ENCODE peak calls at places on chromosome 10, in seven cellular contexts. S is prostate gland, E is left ventricle myocardium inferior, M is lower lobe of right lung, Z is fibroblast of pulmonary artery, V is brain microvascular endothelial cell, I is psoas muscle. R is an unnamed sample.
A peak's percentile ranks its signal among the peaks of the same experiment; 100 is the strongest.

GRCh38 chr10:12717981-12718707 is 283.4 kb downstream of the CCDC3 start:
- DNase-seq in S (no peak), E (no peak), M (no peak), Z (no peak), V (no peak), I (no peak), R (no peak)

GRCh38 chr10:81021428-81022129 is 483.9 kb downstream of the SH2D4B start:
- DNase-seq in S (no peak), E (no peak), M (no peak), Z (no peak), V (no peak), I (no peak), R (no peak)

GRCh38 chr10:11679946-11680345 is 62.2 kb upstream of the ECHDC3 start:
- DNase-seq in S (no peak), E (no peak), M (no peak), Z (no peak), V (no peak), I (no peak), R (no peak)

GRCh38 chr10:122056431-122057094 is 67.6 kb downstream of the TACC2 start:
- DNase-seq in S (peak; percentile 42), E (no peak), M (no peak), Z (no peak), V (no peak), I (no peak), R (no peak)

GRCh38 chr10:119281581-119282071 is 74.3 kb downstream of the GRK5 start:
- DNase-seq in S (peak; percentile 48), E (peak; percentile 89), M (no peak), Z (peak; percentile 28), V (no peak), I (peak; percentile 91), R (no peak)

GRCh38 chr10:94407668-94408067 is 5.3 kb downstream of the TBC1D12 start:
- DNase-seq in S (no peak), E (no peak), M (no peak), Z (no peak), V (no peak), I (no peak), R (no peak)

GRCh38 chr10:126476256-126476655 is 88.0 kb upstream of the ADAM12 start:
- DNase-seq in S (no peak), E (no peak), M (no peak), Z (no peak), V (peak; percentile 34), I (no peak), R (peak; percentile 36)

GRCh38 chr10:12978885-12979284 is 22.6 kb downstream of the CCDC3 start:
- DNase-seq in S (no peak), E (no peak), M (no peak), Z (no peak), V (no peak), I (no peak), R (no peak)

GRCh38 chr10:97713351-97713827 is at the start of gene MARVELD1:
- DNase-seq in S (peak; percentile 58), E (peak; percentile 82), M (peak; percentile 72), Z (peak; percentile 85), V (peak; percentile 40), I (peak; percentile 81), R (peak; percentile 63)

GRCh38 chr10:69055241-69055640 is 32.7 kb upstream of the SRGN start:
- DNase-seq in S (no peak), E (no peak), M (no peak), Z (no peak), V (no peak), I (no peak), R (no peak)

GRCh38 chr10:2942937-2943336 is 124.4 kb upstream of the PFKP start:
- DNase-seq in S (no peak), E (no peak), M (no peak), Z (no peak), V (no peak), I (no peak), R (no peak)

GRCh38 chr10:17006631-17007161 is 122.9 kb downstream of the CUBN start:
- DNase-seq in S (peak; percentile 16), E (no peak), M (peak; percentile 50), Z (peak; percentile 69), V (no peak), I (no peak), R (no peak)

GRCh38 chr10:66637273-66638036 is 288.4 kb upstream of the LRRTM3 start:
- DNase-seq in S (no peak), E (no peak), M (no peak), Z (peak; percentile 0), V (no peak), I (peak; percentile 50), R (no peak)
- H3K4me3 ChIP-seq in S (no peak overlapping the region), E (no peak overlapping the region), M (no peak overlapping the region), Z (no peak overlapping the region), V (no peak overlapping the region), I (no peak overlapping the region), R (no peak overlapping the region)

GRCh38 chr10:114881462-114881861 is 56.5 kb upstream of the TRUB1 start:
- DNase-seq in S (no peak), E (no peak), M (no peak), Z (no peak), V (no peak), I (no peak), R (no peak)

GRCh38 chr10:114877301-114877644 is 55.7 kb downstream of the FHIP2A start:
- DNase-seq in S (no peak), E (no peak), M (no peak), Z (no peak), V (no peak), I (no peak), R (no peak)

GRCh38 chr10:114879541-114880158 is 58.1 kb downstream of the FHIP2A start:
- DNase-seq in S (no peak), E (no peak), M (no peak), Z (peak; percentile 50), V (no peak), I (no peak), R (no peak)

GRCh38 chr10:114876602-114877300 is 55.2 kb downstream of the FHIP2A start:
- DNase-seq in S (peak; percentile 29), E (peak; percentile 48), M (peak; percentile 62), Z (peak; percentile 90), V (peak; percentile 72), I (peak; percentile 72), R (no peak)

GRCh38 chr10:114879093-114879492 is 57.5 kb downstream of the FHIP2A start:
- DNase-seq in S (no peak), E (no peak), M (no peak), Z (peak; percentile 45), V (no peak), I (no peak), R (no peak)
- H3K4me3 ChIP-seq in S (no peak overlapping the region), E (no peak overlapping the region), M (no peak overlapping the region), Z (no peak overlapping the region), V (no peak overlapping the region), I (no peak overlapping the region), R (no peak overlapping the region)

DNA sequence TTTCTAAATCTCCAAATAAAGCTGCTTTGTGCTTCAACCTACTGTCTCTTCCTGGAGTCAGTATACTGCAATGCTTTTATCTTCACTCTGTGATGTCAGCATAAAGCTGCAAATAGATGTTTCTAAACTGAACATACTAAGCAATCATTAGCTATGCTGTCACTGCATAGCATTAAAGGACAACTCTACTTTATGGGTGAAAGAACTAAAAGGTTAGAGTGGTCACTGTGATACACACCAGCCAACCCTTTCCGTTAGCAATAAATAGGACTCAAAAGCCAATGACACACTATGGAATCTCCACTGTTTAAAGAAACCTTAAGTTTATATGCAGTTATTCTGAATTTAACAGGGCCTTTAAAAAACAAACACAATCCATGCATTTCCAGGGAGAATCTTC is 1.8 kb downstream of the CCDC186 start:
- DNase-seq in S (no peak), E (no peak), M (no peak), Z (peak; percentile 43), V (no peak), I (no peak), R (no peak)
- H3K4me3 ChIP-seq in S (peak overlapping the region; percentile 99), E (peak overlapping the region; percentile 86), M (peak overlapping the region; percentile 71), Z (peak overlapping the region; percentile 99), V (peak overlapping the region; percentile 99), I (peak overlapping the region; percentile 88), R (peak overlapping the region; percentile 99)

GRCh38 chr10:25061711-25062455 is 45.5 kb downstream of the THNSL1 start:
- DNase-seq in S (no peak), E (no peak), M (no peak), Z (no peak), V (no peak), I (no peak), R (no peak)
- H3K4me3 ChIP-seq in S (no peak overlapping the region), E (peak overlapping the region; percentile 19), M (peak overlapping the region; percentile 23), Z (peak overlapping the region; percentile 22), V (peak overlapping the region; percentile 12), I (no peak overlapping the region), R (no peak overlapping the region)

DNA sequence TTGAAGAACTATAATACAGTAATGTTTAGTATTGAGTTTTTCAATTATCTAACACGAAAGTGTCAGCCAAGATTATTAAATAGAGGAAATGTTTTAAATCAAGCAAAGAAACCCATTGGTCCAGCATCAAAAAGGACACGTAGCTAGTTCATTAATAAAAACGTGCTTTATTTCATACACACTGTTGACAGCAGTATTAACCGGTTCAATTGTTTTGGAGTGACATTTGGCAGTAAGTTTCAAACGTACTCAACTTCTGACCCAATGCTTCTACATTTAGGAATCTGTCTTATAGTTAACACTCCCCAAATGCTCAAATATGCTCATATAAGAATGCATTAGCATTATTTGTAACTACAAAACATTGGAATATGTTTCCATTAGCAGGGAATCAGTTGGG is 41.3 kb downstream of the SLC16A12 start:
- DNase-seq in S (no peak), E (no peak), M (no peak), Z (no peak), V (no peak), I (no peak), R (no peak)
- H3K4me3 ChIP-seq in S (no peak overlapping the region), E (no peak overlapping the region), M (no peak overlapping the region), Z (no peak overlapping the region), V (no peak overlapping the region), I (no peak overlapping the region), R (no peak overlapping the region)

GRCh38 chr10:61751599-61751998 is 88.9 kb downstream of the CABCOCO1 start:
- DNase-seq in S (no peak), E (no peak), M (no peak), Z (no peak), V (no peak), I (no peak), R (no peak)
- H3K4me3 ChIP-seq in S (no peak overlapping the region), E (no peak overlapping the region), M (no peak overlapping the region), Z (no peak overlapping the region), V (no peak overlapping the region), I (no peak overlapping the region), R (no peak overlapping the region)

GRCh38 chr10:22629126-22629525 is 85.3 kb downstream of the PIP4K2A start:
- DNase-seq in S (no peak), E (no peak), M (no peak), Z (no peak), V (no peak), I (no peak), R (no peak)
- H3K4me3 ChIP-seq in S (no peak overlapping the region), E (no peak overlapping the region), M (no peak overlapping the region), Z (no peak overlapping the region), V (no peak overlapping the region), I (no peak overlapping the region), R (no peak overlapping the region)